ENCODE peak calls at places on chromosomes 3 and 15, in four cellular contexts. K is H1, D is iPS-NIHi11, L is ascending aorta. O is an unnamed sample.

GRCh38 chr15:80803580-80804525 is 24.7 kb downstream of the CEMIP start:
- DNase-seq in K (no peak), D (no peak), L (peak), O (no peak)

GRCh38 chr15:84992157-84992940 is 10.7 kb downstream of the PDE8A start:
- DNase-seq in K (no peak), D (no peak), L (peak), O (no peak)

GRCh38 chr3:100169186-100169585 is 54.9 kb upstream of the FILIP1L start:
- DNase-seq in K (no peak), D (no peak), L (no peak), O (no peak)

GRCh38 chr15:51775967-51776816 is 24.8 kb downstream of the TMOD2 start:
- DNase-seq in K (no peak), D (peak), L (no peak), O (peak)

GRCh38 chr3:131223373-131224289 is 157.9 kb upstream of the NUDT16 start:
- DNase-seq in K (no peak), D (no peak), L (no peak), O (no peak)

GRCh38 chr15:57477736-57478522 is 101.6 kb downstream of the CGNL1 start:
- DNase-seq in K (no peak), D (peak), L (no peak), O (no peak)

GRCh38 chr3:78875851-78876250 is 891.9 kb downstream of the ROBO1 start:
- DNase-seq in K (no peak), D (no peak), L (no peak), O (no peak)

GRCh38 chr15:73870700-73871408 is 2.5 kb upstream of the TBC1D21 start:
- DNase-seq in K (no peak), D (no peak), L (no peak), O (no peak)

GRCh38 chr3:71583569-71584215 is at the start of gene FOXP1:
- DNase-seq in K (no peak), D (peak), L (peak), O (peak)

GRCh38 chr15:96320703-96321421 is 9.6 kb upstream of the NR2F2 start:
- DNase-seq in K (no peak), D (no peak), L (peak), O (peak)

GRCh38 chr3:130515755-130516154 is 1.2 kb upstream of the COL6A6 start:
- DNase-seq in K (no peak), D (no peak), L (no peak), O (no peak)

GRCh38 chr3:157231071-157231470 is 71.1 kb upstream of the CCNL1 start:
- DNase-seq in K (no peak), D (no peak), L (no peak), O (no peak)

O was measured in WTC11.